ENCODE peak calls at places on chromosomes 11 and 22, in seven cellular contexts. T is HCT116, O is endothelial cell of umbilical vein, Z is HL-60, V is H1, R is stomach, D is vagina. X is an unnamed sample.

GRCh38 chr11:131785801-131786200 is 415.4 kb downstream of the NTM start:
- DNase-seq in Z (no peak), R (no peak), V (no peak), O (no peak), D (no peak), T (no peak), X (no peak)

GRCh38 chr22:26616650-26617049 is 1.2 kb downstream of the CRYBB1 start:
- DNase-seq in V (no peak), T (no peak), D (no peak), O (no peak), Z (no peak), R (no peak), X (no peak)

GRCh38 chr11:6474806-6475500 is 1.2 kb upstream of the TRIM3 start:
- DNase-seq in V (no peak), D (no peak), O (no peak), Z (no peak), R (no peak), T (no peak), X (no peak)

GRCh38 chr11:109864834-109865557 is 228.2 kb upstream of the ZC3H12C start:
- DNase-seq in D (no peak), T (no peak), Z (no peak), O (peak), V (no peak), R (no peak), X (no peak)

GRCh38 chr11:128399186-128399585 is 188.2 kb downstream of the ETS1 start:
- DNase-seq in R (no peak), T (no peak), D (no peak), O (peak), Z (no peak), V (no peak), X (no peak)

GRCh38 chr11:101867951-101868350 is 46.9 kb upstream of the CEP126 start:
- DNase-seq in R (no peak), T (no peak), D (no peak), O (peak), V (no peak), Z (no peak), X (no peak)

GRCh38 chr11:46288451-46288850 is 11.0 kb downstream of the CREB3L1 start:
- DNase-seq in V (no peak), R (no peak), D (no peak), T (no peak), Z (no peak), O (no peak), X (no peak)

GRCh38 chr11:20161230-20161918 is 1.1 kb upstream of the DBX1 start:
- DNase-seq in V (peak), T (no peak), Z (no peak), D (no peak), R (no peak), O (no peak), X (no peak)

GRCh38 chr11:127789887-127790286 is 789.3 kb upstream of the KIRREL3 start:
- DNase-seq in Z (no peak), V (no peak), O (no peak), T (no peak), R (no peak), D (no peak), X (no peak)

GRCh38 chr11:102676086-102676485 is 29.5 kb downstream of the MMP27 start:
- DNase-seq in D (no peak), V (no peak), T (no peak), R (no peak), Z (no peak), O (no peak), X (no peak)

GRCh38 chr11:8262552-8263108 is 1.0 kb downstream of the LMO1 start:
- DNase-seq in T (no peak), D (no peak), Z (no peak), R (peak), V (peak), O (peak), X (peak)

GRCh38 chr11:73387594-73388021 is 11.4 kb downstream of the RELT start:
- DNase-seq in Z (no peak), V (no peak), O (no peak), T (no peak), R (no peak), D (no peak), X (no peak)

GRCh38 chr22:49525366-49525765 is 302.3 kb downstream of the BRD1 start:
- DNase-seq in R (no peak), O (no peak), V (no peak), T (no peak), Z (no peak), D (no peak), X (no peak)

GRCh38 chr11:6568191-6568918 is 35.1 kb downstream of the RRP8 start:
- DNase-seq in O (peak), D (no peak), V (peak), Z (no peak), T (no peak), R (peak), X (peak)

GRCh38 chr11:88202498-88202897 is 27.3 kb upstream of the RAB38 start:
- DNase-seq in V (no peak), T (no peak), O (no peak), Z (no peak), D (no peak), R (no peak), X (no peak)

GRCh38 chr11:75400110-75400865 is 970 bp downstream of the RPS3 start:
- DNase-seq in R (no peak), T (no peak), V (no peak), Z (peak), D (no peak), O (peak), X (no peak)

GRCh38 chr11:70292863-70293262 is 22.4 kb downstream of the PPFIA1 start:
- DNase-seq in D (no peak), R (no peak), Z (no peak), V (no peak), O (no peak), T (no peak), X (no peak)

DNA sequence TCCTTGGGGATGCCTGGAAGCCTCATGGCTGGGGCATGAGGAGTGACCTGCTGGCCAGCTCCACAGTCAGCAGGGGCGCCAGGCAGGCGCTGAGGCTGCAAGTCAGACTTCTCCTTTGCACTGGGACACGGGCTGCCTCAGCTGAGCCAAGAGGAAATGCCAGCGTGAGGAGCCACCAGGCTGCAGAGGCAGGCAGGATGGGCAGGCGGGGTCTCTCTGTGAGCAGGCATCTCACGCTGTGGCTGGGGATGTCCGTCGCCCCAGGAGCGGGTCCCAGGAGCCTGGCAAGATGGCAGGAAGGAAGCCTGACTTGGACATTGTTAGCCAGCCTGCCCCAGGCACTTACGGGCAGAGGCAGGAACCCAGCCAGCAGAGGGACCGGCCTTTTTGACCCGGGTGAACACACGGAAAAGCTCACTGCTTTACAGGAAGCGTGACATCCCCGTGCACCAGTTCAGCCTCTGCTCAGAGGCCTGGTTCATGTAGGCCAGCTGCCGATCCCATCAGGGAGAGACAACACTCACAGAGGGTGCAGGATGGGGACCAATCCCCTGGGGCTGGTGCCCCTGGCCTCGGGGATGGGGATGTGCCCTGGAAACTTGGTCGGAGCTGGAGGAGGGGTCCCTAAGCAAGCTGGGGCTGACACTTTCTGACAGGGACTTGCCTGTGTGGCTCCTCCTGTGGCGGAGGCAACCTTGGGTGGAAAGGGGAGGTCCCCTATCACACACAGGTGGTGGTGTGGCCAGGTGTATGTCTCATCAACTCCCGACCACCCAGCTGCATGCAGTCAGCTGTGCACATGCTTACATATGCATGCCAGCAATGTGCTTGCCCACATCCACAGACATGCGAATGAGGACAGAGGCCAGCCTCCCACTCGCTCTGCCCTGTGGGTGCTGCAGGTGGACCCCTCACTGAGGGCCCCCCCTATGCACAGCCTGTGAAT is 10.0 kb downstream of the GNB1L start:
- DNase-seq in R (peak), V (peak), T (no peak), O (peak), Z (no peak), D (no peak), X (peak)
- TF ChIP-seq POLR2AphosphoS5 in R (peak), V (no peak), T (no peak), O (peak), Z (peak), D (peak), X (peak)

DNA sequence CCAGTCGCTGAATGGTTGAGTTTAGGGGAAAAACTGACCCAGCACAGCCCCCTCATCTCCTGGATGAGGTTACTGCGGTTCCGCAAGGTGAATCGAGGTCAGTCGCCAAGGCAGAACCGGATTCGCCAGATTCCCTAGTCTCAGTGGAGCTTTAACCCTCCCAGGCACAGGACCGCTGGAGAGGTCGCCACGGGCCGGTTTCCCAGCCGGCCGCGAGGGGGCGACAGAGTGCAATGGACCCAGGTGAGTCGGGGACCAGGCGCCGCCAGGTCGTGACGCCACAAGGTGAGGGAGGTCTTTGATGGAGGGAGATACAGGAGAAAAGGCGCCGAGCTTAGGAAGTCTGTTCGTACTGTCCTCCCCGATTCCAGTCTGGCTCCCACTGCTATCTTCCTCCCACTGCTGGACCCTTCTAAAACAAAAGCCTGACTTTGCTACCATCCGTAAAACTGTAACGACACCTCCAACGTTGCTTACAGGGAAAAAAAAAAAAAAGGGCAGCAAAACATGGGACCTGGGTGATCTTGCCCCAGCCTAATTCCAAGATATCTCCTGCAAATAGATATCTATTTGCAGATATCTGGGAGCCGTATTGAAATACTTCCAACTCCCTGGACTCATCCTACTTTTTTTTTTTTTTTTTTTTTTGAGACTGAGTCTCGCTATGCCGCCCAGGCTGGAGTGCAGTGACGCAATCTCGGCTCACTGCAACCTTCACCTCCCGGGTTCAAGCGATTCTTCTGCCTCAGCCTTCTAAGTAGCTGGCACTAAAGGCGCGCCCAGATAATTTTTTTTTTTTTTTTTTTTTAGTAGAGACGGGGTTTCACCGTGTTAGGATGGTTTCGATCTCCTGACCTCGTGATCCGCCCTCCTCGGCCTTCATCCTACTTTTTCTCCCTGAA is 1.4 kb upstream of the GGA1 start:
- DNase-seq in R (peak), V (peak), D (no peak), T (peak), Z (peak), O (peak), X (peak)
- H3K27ac ChIP-seq in R (peak), V (peak), D (peak), T (peak), Z (no peak), O (no peak), X (peak)

DNA sequence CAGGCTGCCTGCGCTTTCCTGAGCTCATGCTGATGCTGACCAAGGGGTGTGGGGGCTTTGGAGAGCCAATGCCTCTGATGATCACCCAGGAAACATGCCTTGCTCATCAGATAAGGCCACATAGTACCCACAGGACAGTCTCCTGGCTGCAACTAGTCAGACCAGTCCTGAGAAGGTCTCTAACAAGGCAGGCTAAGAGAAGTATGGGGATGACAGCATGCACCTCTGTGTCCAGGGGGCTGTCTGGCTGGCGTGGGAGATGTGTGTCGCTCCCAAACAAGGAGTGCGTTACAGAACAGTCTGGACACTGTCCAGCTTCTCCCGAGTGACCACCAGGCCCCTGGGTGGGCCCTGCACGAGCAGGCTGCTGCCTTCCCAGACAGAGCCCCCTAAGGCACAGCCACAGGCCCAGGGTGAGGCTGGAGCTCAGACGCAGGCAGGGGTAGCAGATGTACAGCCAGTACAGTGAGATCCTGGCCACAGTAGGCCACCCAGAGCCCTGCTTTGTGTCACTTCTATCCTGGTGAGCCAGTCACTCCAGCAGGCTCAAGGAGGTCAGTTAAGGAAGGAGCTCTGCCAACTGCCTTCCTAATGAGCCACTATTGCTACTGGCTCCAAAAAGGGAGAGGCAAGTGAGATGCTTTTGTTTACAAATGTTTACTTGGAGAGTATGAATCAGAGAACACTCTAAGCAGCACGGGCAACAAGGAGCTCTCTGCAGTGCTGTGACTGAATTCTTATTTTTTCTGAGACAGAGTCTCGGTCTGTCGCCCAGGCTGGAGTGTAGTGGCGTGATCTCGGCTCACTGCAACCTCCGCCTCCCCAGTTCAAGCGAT is 66.0 kb upstream of the CLTCL1 start:
- DNase-seq in R (no peak), Z (no peak), T (no peak), V (no peak), O (no peak), D (no peak), X (no peak)
- TF ChIP-seq POLR2AphosphoS5 in R (peak), Z (no peak), T (no peak), V (no peak), O (no peak), D (no peak), X (no peak)

DNA sequence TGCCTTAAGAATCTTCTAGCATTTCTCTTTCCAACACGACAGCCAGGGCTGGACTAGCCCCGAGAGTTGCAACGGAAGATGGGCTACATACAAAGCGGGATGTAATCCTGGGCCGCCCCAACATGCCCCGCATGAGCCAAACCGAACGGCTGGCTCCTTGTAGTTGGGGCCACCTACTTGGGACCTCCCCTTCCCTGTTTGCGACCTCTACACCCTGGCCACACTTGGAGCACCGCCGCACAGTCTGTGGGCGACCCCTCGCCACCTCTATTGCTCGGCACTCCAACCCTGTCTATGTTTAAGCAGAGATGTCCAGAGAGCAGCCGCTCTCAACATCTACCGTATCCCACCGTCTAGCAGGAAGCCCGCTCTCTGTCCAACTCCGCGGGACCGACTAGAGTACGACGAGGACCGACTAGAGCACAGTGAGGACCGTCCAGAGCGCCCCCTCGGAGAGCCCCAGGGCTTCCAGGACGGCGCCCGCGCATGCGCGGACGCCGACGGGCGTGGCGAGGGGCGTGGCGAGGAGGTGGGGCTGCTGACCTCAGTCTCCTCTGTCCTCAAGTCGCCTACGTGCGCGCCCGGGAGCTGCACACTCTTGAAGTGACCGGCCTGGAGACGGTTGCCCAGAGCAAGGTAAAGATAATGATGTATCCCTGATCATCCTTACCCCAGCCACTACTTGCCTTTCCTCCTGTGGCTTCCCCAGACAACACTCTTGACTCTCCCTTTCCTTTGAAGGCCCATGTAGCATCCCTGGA is 32.3 kb downstream of the NEAT1 start:
- DNase-seq in Z (peak), O (peak), T (peak), V (peak), D (peak), R (peak), X (peak)
- H3K27ac ChIP-seq in Z (peak), O (peak), T (peak), V (no peak), D (peak), R (peak), X (peak)

GRCh38 chr22:27750866-27751265 is 50.7 kb downstream of the MN1 start:
- DNase-seq in V (no peak), T (no peak), Z (no peak), D (no peak), O (no peak), R (no peak), X (peak)

GRCh38 chr22:27754247-27754887 is 47.2 kb downstream of the MN1 start:
- DNase-seq in R (no peak), D (no peak), O (no peak), V (no peak), T (no peak), Z (no peak), X (no peak)

GRCh38 chr22:27752141-27752540 is 49.4 kb downstream of the MN1 start:
- DNase-seq in T (no peak), Z (no peak), V (no peak), R (no peak), D (no peak), O (no peak), X (peak)

GRCh38 chr22:27751277-27752070 is 50.1 kb downstream of the MN1 start:
- DNase-seq in D (no peak), T (no peak), Z (no peak), O (no peak), V (no peak), R (no peak), X (peak)

GRCh38 chr22:27752771-27753170 is 48.8 kb downstream of the MN1 start:
- DNase-seq in O (no peak), Z (no peak), V (no peak), D (no peak), R (peak), T (no peak), X (peak)
- TF ChIP-seq POLR2AphosphoS5 in O (no peak), Z (no peak), V (no peak), D (peak), R (peak), T (no peak), X (no peak)

DNA sequence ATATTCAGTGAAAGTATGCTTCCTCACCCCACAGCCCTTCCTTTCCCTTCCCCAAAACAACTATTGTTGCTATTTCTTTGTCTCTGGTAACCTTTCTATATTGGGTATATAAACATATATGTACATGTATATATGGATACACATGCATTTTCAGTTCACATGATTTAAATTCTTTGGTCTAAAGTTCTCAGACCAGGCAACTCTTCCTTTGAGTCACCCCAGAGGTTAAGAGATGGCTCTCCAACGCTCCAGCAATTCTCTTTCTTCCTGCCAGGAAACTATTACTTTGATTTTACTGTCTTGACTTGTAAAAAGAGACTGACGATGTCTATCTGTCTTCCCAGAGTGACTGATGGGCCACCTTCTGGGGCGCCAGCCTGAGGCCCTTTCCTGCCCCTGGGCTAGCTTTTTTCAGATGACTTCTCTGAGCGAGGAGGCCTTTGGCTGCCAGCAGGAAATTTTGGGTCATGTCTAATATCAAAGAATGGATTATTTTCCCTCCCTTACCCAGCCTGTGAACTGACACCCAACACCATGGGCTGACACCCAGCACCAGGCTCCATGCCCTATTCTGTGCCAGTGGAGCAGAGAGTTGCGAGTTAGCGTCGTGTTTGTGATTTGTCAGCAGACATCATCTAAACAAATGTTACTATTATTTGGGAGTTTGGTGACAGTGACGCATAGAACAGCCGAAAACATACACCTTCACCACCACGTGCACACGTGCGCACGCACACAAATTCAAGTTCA is 14.4 kb upstream of the ST3GAL4 start:
- DNase-seq in Z (no peak), R (no peak), O (no peak), V (no peak), D (no peak), T (no peak), X (no peak)
- H3K27ac ChIP-seq in Z (no peak), R (no peak), O (peak), V (no peak), D (no peak), T (peak), X (no peak)

DNA sequence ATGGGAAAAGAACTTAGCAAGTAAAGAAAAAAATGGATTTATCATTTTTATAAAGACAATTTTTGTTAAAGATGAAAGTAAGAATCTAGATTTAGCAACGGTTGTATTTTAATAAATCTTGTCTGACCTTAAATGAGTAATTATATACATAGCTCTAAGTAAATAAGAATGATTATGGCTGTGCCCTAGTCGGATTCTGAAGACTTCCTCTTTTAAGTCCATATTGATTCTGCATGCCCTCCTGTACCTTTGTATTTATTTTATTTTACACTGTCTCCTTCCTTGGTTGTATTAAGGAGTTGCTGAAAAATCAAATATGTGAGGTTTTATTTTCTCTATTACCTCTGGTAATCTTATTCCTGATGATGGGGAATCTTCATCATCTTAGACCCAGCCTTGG is 7.2 kb downstream of the RBX1 start:
- DNase-seq in R (no peak), O (no peak), V (no peak), D (no peak), Z (no peak), T (no peak), X (no peak)
- TF ChIP-seq POLR2AphosphoS5 in R (no peak), O (no peak), V (no peak), D (no peak), Z (no peak), T (no peak), X (no peak)

GRCh38 chr11:2400761-2401435 is 348 bp downstream of the TSSC4 start:
- DNase-seq in V (no peak), Z (no peak), O (no peak), D (peak), T (no peak), R (no peak), X (no peak)
- H3K27ac ChIP-seq in V (peak), Z (peak), O (peak), D (peak), T (peak), R (peak), X (peak)

X was measured in sigmoid colon.